ENCODE peak calls at places on chromosomes 5 and 9, in seven cellular contexts. I, K, F, A, L, H and C are unnamed samples.

GRCh38 chr9:129489838-129490582 is 130.9 kb downstream of the C9orf50 start:
- DNase-seq in I (no peak), K (peak; percentile 49), F (no peak), A (no peak), L (peak; percentile 78), H (no peak), C (peak; percentile 51)

GRCh38 chr9:130149654-130150286 is 22.4 kb upstream of the NCS1 start:
- DNase-seq in I (no peak), K (no peak), F (no peak), A (no peak), L (no peak), H (no peak), C (no peak)

GRCh38 chr9:131799177-131799823 is 59.4 kb upstream of the RAPGEF1 start:
- DNase-seq in I (no peak), K (peak; percentile 44), F (no peak), A (no peak), L (peak; percentile 33), H (peak; percentile 68), C (no peak)

GRCh38 chr9:109158656-109159055 is 8.4 kb downstream of the FRRS1L start:
- DNase-seq in I (no peak), K (no peak), F (no peak), A (no peak), L (no peak), H (no peak), C (no peak)

GRCh38 chr9:129888085-129888808 is 53.0 kb downstream of the USP20 start:
- DNase-seq in I (peak; percentile 88), K (peak; percentile 87), F (peak; percentile 50), A (no peak), L (peak; percentile 95), H (no peak), C (no peak)

GRCh38 chr9:82369251-82369945 is 380.8 kb downstream of the SPATA31D1 start:
- DNase-seq in I (no peak), K (no peak), F (no peak), A (no peak), L (no peak), H (no peak), C (no peak)

GRCh38 chr9:121601234-121601633 is 50.2 kb upstream of the DAB2IP start:
- DNase-seq in I (no peak), K (no peak), F (no peak), A (no peak), L (no peak), H (no peak), C (no peak)

GRCh38 chr9:115808108-115808507 is 345.5 kb upstream of the PAPPA start:
- DNase-seq in I (no peak), K (no peak), F (no peak), A (no peak), L (no peak), H (no peak), C (no peak)

GRCh38 chr5:178460598-178461425 is 129.4 kb downstream of the COL23A1 start:
- DNase-seq in I (peak; percentile 87), K (peak; percentile 9), F (peak; percentile 41), A (no peak), L (peak; percentile 38), H (no peak), C (peak; percentile 94)

GRCh38 chr9:133406480-133407307 is 11.1 kb downstream of the REXO4 start:
- DNase-seq in I (peak; percentile 90), K (peak; percentile 74), F (peak; percentile 74), A (peak; percentile 12), L (peak; percentile 75), H (peak; percentile 56), C (peak; percentile 75)

GRCh38 chr5:69231851-69232250 is 2.8 kb upstream of the CDK7 start:
- DNase-seq in I (no peak), K (no peak), F (no peak), A (no peak), L (no peak), H (no peak), C (no peak)

GRCh38 chr5:36392818-36393217 is 91.1 kb upstream of the RANBP3L start:
- DNase-seq in I (no peak), K (no peak), F (peak; percentile 23), A (no peak), L (no peak), H (no peak), C (no peak)

GRCh38 chr9:76459691-76460635 is 981 bp downstream of the GCNT1 start:
- DNase-seq in I (no peak), K (no peak), F (peak; percentile 46), A (no peak), L (peak; percentile 4), H (peak; percentile 25), C (peak; percentile 86)

GRCh38 chr5:103523319-103523718 is 39.3 kb downstream of the NUDT12 start:
- DNase-seq in I (no peak), K (no peak), F (peak; percentile 2), A (no peak), L (no peak), H (no peak), C (no peak)

GRCh38 chr9:96021616-96022444 is 146.3 kb downstream of the ERCC6L2 start:
- DNase-seq in I (peak; percentile 82), K (no peak), F (no peak), A (no peak), L (no peak), H (no peak), C (peak; percentile 31)

GRCh38 chr5:151078490-151079262 is 2.2 kb downstream of the TNIP1 start:
- DNase-seq in I (no peak), K (peak; percentile 52), F (no peak), A (no peak), L (no peak), H (no peak), C (no peak)

GRCh38 chr9:100295240-100295639 is 57.5 kb downstream of the TEX10 start:
- DNase-seq in I (no peak), K (no peak), F (no peak), A (no peak), L (no peak), H (no peak), C (no peak)

GRCh38 chr9:98502311-98502975 is 206.3 kb downstream of the GABBR2 start:
- DNase-seq in I (no peak), K (no peak), F (no peak), A (no peak), L (no peak), H (no peak), C (no peak)

GRCh38 chr9:104968025-104968982 is 40.3 kb upstream of the ABCA1 start:
- DNase-seq in I (peak; percentile 94), K (peak; percentile 81), F (peak; percentile 82), A (peak; percentile 87), L (peak; percentile 92), H (peak; percentile 77), C (peak; percentile 88)

GRCh38 chr9:97038909-97039781 is at the start of gene CTSV:
- DNase-seq in I (peak; percentile 93), K (peak; percentile 34), F (peak; percentile 78), A (peak; percentile 30), L (peak; percentile 61), H (peak; percentile 84), C (peak; percentile 90)

GRCh38 chr5:3346111-3346820 is 249.4 kb upstream of the IRX1 start:
- DNase-seq in I (no peak), K (no peak), F (no peak), A (no peak), L (no peak), H (no peak), C (no peak)

GRCh38 chr9:21110708-21111576 is 30.7 kb downstream of the IFNW1 start:
- DNase-seq in I (no peak), K (no peak), F (peak; percentile 52), A (no peak), L (peak; percentile 72), H (no peak), C (no peak)

GRCh38 chr5:158758666-158759065 is 341.1 kb downstream of the EBF1 start:
- DNase-seq in I (no peak), K (no peak), F (peak; percentile 47), A (no peak), L (no peak), H (no peak), C (no peak)

GRCh38 chr5:144436007-144436406 is 265.3 kb downstream of the KCTD16 start:
- DNase-seq in I (no peak), K (no peak), F (no peak), A (no peak), L (no peak), H (no peak), C (no peak)

GRCh38 chr5:10533218-10533617 is 30.7 kb upstream of the ANKRD33B start:
- DNase-seq in I (peak; percentile 49), K (no peak), F (no peak), A (no peak), L (no peak), H (no peak), C (no peak)

GRCh38 chr5:138752951-138753793 is at the start of gene CTNNA1:
- DNase-seq in I (peak; percentile 94), K (peak; percentile 33), F (peak; percentile 56), A (peak; percentile 43), L (peak; percentile 16), H (peak; percentile 76), C (peak; percentile 62)

GRCh38 chr5:98938459-98938858 is 9.7 kb upstream of the CHD1 start:
- DNase-seq in I (no peak), K (no peak), F (peak; percentile 34), A (no peak), L (no peak), H (no peak), C (no peak)

GRCh38 chr5:107487056-107487461 is 183.7 kb downstream of the EFNA5 start:
- DNase-seq in I (no peak), K (no peak), F (peak; percentile 34), A (no peak), L (no peak), H (no peak), C (no peak)

GRCh38 chr5:14063691-14064090 is 79.5 kb upstream of the TRIO start:
- DNase-seq in I (no peak), K (no peak), F (no peak), A (no peak), L (no peak), H (no peak), C (no peak)

GRCh38 chr9:97984188-97985057 is 1.3 kb downstream of the ANP32B start:
- DNase-seq in I (peak; percentile 94), K (peak; percentile 62), F (peak; percentile 53), A (peak; percentile 55), L (peak; percentile 83), H (peak; percentile 51), C (peak; percentile 55)